ENCODE peak calls at places on chromosomes 6 and 20, in seven cellular contexts. E is heart right ventricle, Y is transverse colon, H is suprapubic skin, Z is psoas muscle, K is neural progenitor cell, N is left lung. T is an unnamed sample.

GRCh38 chr20:9555781-9556180 is 41.4 kb downstream of the LAMP5 start:
- DNase-seq in E (no peak), Y (no peak), H (no peak), Z (no peak), K (no peak), N (no peak), T (no peak)

GRCh38 chr6:152748843-152749242 is 1.8 kb upstream of the VIP start:
- DNase-seq in E (no peak), Y (no peak), H (no peak), Z (no peak), K (no peak), N (no peak), T (no peak)

GRCh38 chr6:20415304-20416062 is 13.8 kb downstream of the E2F3 start:
- DNase-seq in E (no peak), Y (no peak), H (no peak), Z (no peak), K (no peak), N (no peak), T (no peak)

GRCh38 chr20:38485041-38485440 is 12.4 kb downstream of the RALGAPB start:
- DNase-seq in E (no peak), Y (no peak), H (no peak), Z (no peak), K (no peak), N (no peak), T (no peak)

GRCh38 chr20:48373555-48373934 is 454.3 kb downstream of the PREX1 start:
- DNase-seq in E (no peak), Y (no peak), H (no peak), Z (no peak), K (no peak), N (no peak), T (no peak)

GRCh38 chr6:154428892-154429291 is 72.3 kb upstream of the IPCEF1 start:
- DNase-seq in E (no peak), Y (no peak), H (no peak), Z (no peak), K (no peak), N (no peak), T (no peak)

GRCh38 chr6:105600342-105601293 is 197.7 kb upstream of the PREP start:
- DNase-seq in E (no peak), Y (no peak), H (no peak), Z (no peak), K (no peak), N (no peak), T (no peak)

GRCh38 chr6:37019065-37019450 is 13.6 kb downstream of the FGD2 start:
- DNase-seq in E (no peak), Y (no peak), H (no peak), Z (no peak), K (no peak), N (no peak), T (no peak)

GRCh38 chr6:144718431-144718830 is 433.3 kb downstream of the UTRN start:
- DNase-seq in E (no peak), Y (no peak), H (no peak), Z (no peak), K (no peak), N (no peak), T (no peak)

GRCh38 chr6:82217014-82217621 is 30.4 kb downstream of the IBTK start:
- DNase-seq in E (no peak), Y (no peak), H (no peak), Z (no peak), K (no peak), N (no peak), T (no peak)

GRCh38 chr6:108940741-108941140 is 92.5 kb downstream of the ARMC2 start:
- DNase-seq in E (no peak), Y (no peak), H (no peak), Z (no peak), K (no peak), N (no peak), T (no peak)

GRCh38 chr6:108944058-108944457 is 95.8 kb downstream of the ARMC2 start:
- DNase-seq in E (no peak), Y (no peak), H (no peak), Z (no peak), K (no peak), N (no peak), T (no peak)

GRCh38 chr6:108942556-108943492 is 94.6 kb downstream of the ARMC2 start:
- DNase-seq in E (no peak), Y (no peak), H (no peak), Z (no peak), K (no peak), N (no peak), T (no peak)

GRCh38 chr6:108941867-108942266 is 93.6 kb downstream of the ARMC2 start:
- DNase-seq in E (no peak), Y (no peak), H (no peak), Z (no peak), K (no peak), N (no peak), T (no peak)

DNA sequence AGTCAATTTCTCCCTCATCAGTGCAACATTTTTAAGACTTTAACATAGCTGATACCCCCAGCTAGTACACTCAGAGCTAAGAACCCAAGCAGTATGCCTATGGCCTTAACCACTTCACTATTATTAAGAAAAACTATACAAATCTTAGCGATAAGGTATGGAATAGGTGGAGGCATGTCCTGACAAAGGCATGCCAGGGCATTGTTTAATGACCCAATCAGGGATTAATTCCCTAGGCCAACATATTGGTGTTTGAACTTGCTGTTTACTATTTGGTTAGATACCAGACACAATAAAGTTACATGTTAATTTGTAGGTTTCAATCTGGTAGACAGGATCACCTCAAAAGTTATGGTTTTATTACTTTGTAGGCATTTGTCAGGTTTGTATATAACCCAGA is 93.1 kb downstream of the ARMC2 start:
- DNase-seq in E (no peak), Y (no peak), H (no peak), Z (no peak), K (no peak), N (no peak), T (no peak)
- H3K4me1 ChIP-seq in E (peaks cover 46% of the 10 kb centered on the region), Y (peaks cover 15% of the 10 kb centered on the region), H (peaks cover 56% of the 10 kb centered on the region), Z (peaks cover 58% of the 10 kb centered on the region), K (no peaks in the 10 kb centered on the region), N (peaks cover 34% of the 10 kb centered on the region), T (peaks cover 59% of the 10 kb centered on the region)

GRCh38 chr6:137876547-137876946 is 9.5 kb downstream of the TNFAIP3 start:
- DNase-seq in E (no peak), Y (no peak), H (no peak), Z (no peak), K (no peak), N (no peak), T (no peak)
- TF ChIP-seq CTCF in E (no peak), Y (no peak), H (no peak), Z (no peak), K (no peak), N (no peak), T (no peak)

DNA sequence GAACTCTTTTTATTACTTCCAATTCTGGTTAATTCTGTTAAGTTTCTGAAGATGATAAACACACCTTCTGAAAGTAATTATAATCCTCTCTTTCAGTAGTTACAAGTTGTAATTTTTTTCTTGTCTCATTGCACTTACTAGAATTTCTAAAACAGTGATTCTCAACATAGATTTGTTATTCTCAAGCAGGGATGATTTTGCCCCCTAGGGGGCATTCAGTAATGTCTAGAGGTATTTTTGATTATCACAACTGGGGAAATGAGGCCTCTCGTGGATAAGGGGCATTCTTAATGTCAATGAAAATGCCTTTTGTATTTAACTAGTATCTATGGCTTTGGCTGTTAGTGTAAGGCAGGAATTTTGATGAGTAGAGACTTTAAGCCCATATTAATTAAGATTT is 39.4 kb upstream of the MAFB start:
- DNase-seq in E (no peak), Y (no peak), H (no peak), Z (no peak), K (no peak), N (no peak), T (no peak)
- H3K27ac ChIP-seq in E (no peak overlapping the region), Y (no peak overlapping the region), H (no peak overlapping the region), Z (no peak overlapping the region), K (no peak overlapping the region), N (no peak overlapping the region), T (no peak overlapping the region)

DNA sequence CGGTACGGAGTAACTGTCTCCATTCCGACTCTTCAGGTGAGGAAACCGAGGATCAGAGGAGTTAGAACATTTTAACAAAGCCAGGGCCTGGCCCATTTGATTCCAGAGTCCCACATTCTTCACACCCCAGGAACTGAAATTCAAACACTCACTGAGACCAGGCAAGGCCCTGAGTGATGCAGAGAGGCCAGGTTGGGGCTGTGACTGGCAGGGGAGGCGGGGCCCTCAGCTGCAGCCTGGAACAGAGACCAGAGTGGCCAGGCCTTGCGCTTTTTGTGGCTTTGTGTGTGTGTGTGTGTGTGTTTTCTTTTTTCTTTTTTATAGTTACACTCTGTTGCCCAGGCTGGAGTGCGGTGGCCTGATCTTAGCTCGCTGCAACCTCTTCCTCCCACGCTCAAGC is 57.2 kb downstream of the BCAS4 start:
- DNase-seq in E (no peak), Y (no peak), H (no peak), Z (no peak), K (no peak), N (no peak), T (no peak)
- H3K4me1 ChIP-seq in E (peaks cover 14% of the 10 kb centered on the region), Y (peaks cover 11% of the 10 kb centered on the region), H (peaks cover 43% of the 10 kb centered on the region), Z (peaks cover 4% of the 10 kb centered on the region), K (peaks cover 12% of the 10 kb centered on the region), N (peaks cover 11% of the 10 kb centered on the region), T (peaks cover 14% of the 10 kb centered on the region)

GRCh38 chr20:62688855-62689460 is 19.7 kb upstream of the NTSR1 start:
- DNase-seq in E (no peak), Y (no peak), H (no peak), Z (no peak), K (peak; percentile 34), N (no peak), T (no peak)
- TF ChIP-seq CTCF in E (no peak), Y (peak; percentile 15), H (no peak), Z (no peak), K (peak; percentile 24), N (no peak), T (peak; percentile 36)

DNA sequence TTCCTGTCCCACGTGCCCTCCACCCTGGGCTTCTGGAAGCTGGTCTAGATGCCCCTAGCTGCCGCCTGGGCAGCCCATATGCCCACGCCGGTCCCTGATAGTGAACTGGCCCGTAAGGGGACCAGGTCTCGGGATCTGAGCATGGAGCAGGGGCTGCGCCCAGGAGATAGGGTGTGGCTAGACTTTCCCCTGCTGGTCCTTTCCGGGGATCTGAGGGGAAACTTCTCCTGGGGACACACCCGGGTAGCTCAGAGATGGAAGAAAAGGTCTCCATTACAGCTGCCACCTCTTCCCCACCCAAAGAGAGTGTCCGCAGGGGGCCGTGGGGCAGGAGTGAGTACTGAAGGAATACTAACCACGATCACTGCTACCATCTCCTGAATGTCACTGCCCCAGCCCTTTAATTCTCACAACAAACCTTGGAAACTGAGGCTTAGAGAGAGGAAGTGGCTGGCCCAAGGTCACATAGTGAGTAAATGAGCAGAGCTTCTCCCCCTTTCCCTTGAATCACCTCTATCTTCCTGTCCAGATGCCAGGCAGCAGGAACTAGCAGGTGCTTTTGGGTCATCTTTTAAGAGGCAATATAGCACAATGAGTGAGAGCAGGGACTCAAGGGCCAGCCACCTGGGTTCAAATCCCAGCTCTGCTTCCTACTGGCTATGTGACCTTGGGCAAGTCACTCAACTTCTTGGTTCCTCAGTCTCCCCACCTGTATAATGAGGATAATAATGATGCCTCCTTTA is 11.8 kb upstream of the CCN5 start:
- DNase-seq in E (no peak), Y (no peak), H (no peak), Z (no peak), K (no peak), N (no peak), T (no peak)
- H3K27ac ChIP-seq in E (peak overlapping the region; percentile 75), Y (peak overlapping the region; percentile 48), H (peak overlapping the region; percentile 84), Z (peak overlapping the region; percentile 68), K (no peak overlapping the region), N (no peak overlapping the region), T (peak overlapping the region; percentile 85)